ENCODE peak calls at places on chromosomes 7 and 10, in six cellular contexts. I is body of pancreas, G is neural progenitor cell, X is GM06990, T is cardiac fibroblast, Z is dorsolateral prefrontal cortex. B is an unnamed sample.
A peak's percentile ranks its signal among the peaks of the same experiment; 100 is the strongest.

GRCh38 chr7:93115796-93116195 is 2.0 kb downstream of the SAMD9 start:
- DNase-seq in X (no peak), I (no peak), G (no peak), Z (no peak), T (peak; percentile 21), B (peak; percentile 21)

GRCh38 chr7:108456845-108457540 is 757 bp upstream of the NRCAM start:
- DNase-seq in X (no peak), T (no peak), G (peak; percentile 33), Z (no peak), I (no peak), B (no peak)

GRCh38 chr7:5284304-5285281 is 1.9 kb downstream of the SLC29A4 start:
- DNase-seq in T (peak; percentile 23), Z (peak; percentile 72), I (peak; percentile 50), X (no peak), G (peak; percentile 88), B (peak; percentile 26)

GRCh38 chr10:34889004-34889869 is 74.1 kb upstream of the PARD3 start:
- DNase-seq in Z (no peak), T (no peak), X (no peak), I (no peak), G (no peak), B (no peak)

GRCh38 chr7:104943502-104944343 is 70.3 kb upstream of the KMT2E start:
- DNase-seq in I (peak; percentile 85), T (peak; percentile 90), G (no peak), Z (no peak), X (peak; percentile 69), B (no peak)

GRCh38 chr7:118366363-118366762 is 141.9 kb downstream of the ANKRD7 start:
- DNase-seq in X (no peak), G (no peak), Z (no peak), I (no peak), T (no peak), B (no peak)

GRCh38 chr7:76220185-76221057 is 18.7 kb downstream of the SRRM3 start:
- DNase-seq in G (peak; percentile 81), I (peak; percentile 17), Z (peak; percentile 69), X (no peak), T (peak; percentile 79), B (peak; percentile 49)

GRCh38 chr7:82255706-82256105 is 187.9 kb downstream of the CACNA2D1 start:
- DNase-seq in I (no peak), Z (no peak), T (no peak), X (no peak), G (no peak), B (no peak)

GRCh38 chr7:112001089-112001826 is 204.9 kb downstream of the DOCK4 start:
- DNase-seq in T (peak; percentile 89), Z (no peak), I (no peak), X (no peak), G (no peak), B (peak; percentile 82)

GRCh38 chr7:46565257-46565656 is 644.2 kb upstream of the IGFBP3 start:
- DNase-seq in T (no peak), X (no peak), Z (no peak), G (no peak), I (no peak), B (no peak)

GRCh38 chr7:88358534-88358838 is 51.8 kb upstream of the STEAP4 start:
- DNase-seq in X (no peak), Z (no peak), T (no peak), G (no peak), I (no peak), B (no peak)

GRCh38 chr10:6052247-6053221 is 9.6 kb downstream of the IL2RA start:
- DNase-seq in T (no peak), X (peak; percentile 60), I (no peak), Z (no peak), G (no peak), B (no peak)

DNA sequence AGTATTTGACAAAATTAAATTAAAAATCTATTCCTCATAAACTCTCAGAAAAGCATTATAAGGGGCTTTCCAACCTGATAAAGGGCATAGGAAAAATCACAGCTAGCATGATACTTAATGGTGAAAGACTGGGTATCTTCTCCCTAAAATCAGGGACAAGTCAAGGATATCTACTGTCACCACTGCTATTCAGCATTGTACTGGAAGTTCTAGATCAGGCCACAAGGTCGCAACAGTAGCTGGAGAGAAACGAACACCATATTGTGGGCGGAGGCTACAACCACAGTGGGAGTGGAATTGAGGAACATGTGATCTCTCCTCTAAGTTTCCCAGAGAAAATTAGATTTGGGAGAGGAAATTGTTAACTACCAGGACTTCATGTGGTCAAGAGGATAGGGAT is 70.0 kb upstream of the NAMPT start:
- DNase-seq in Z (no peak), X (no peak), I (no peak), T (no peak), G (no peak), B (no peak)
- TF ChIP-seq CTCF in Z (no peak), X (no peak), I (no peak), T (no peak), G (no peak), B (no peak)

DNA sequence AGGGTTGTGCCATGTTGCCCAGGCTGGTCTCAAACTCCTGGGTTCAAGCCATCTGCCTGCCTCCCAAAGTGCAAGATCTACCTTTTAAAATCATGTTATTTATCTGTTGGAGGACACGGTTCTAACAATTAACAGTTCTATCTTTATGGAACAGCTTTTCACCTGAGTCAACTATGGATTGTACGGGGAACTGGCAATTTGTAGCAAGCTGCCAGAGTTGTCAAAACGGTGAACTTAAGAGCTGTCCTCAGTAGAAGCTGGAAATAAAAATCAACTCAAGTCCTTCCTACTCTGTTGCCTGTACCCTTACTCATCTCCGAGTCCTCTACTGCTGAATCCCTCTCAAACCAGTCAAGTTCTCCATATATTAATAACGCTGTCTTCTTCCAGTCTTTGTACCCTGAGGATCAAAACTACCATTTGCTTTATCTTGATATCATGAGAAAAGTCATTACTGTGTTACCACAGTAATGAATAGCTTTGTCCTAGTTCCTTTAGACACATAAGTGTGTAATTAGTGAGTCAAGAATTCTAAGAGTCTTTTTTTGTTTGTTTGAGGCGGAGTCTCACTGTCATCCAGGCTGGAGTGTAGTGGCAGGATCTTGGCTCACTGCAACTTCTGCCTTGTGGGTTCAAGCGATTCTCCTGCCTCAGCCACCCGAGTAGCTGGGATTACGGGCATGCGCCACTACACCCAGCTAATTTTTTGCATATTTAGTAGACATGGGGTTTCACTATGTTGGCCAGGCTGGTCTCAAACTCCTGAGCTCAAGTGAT is 28.2 kb downstream of the HBP1 start:
- DNase-seq in X (no peak), T (no peak), I (no peak), Z (no peak), G (no peak), B (no peak)
- H3K4me3 ChIP-seq in X (no peak overlapping the region), T (no peak overlapping the region), I (no peak overlapping the region), Z (no peak overlapping the region), G (no peak overlapping the region), B (no peak overlapping the region)

GRCh38 chr7:29113384-29114102 is 32.8 kb downstream of the CPVL start:
- DNase-seq in G (peak; percentile 54), Z (no peak), I (peak; percentile 21), T (peak; percentile 44), X (no peak), B (no peak)
- TF ChIP-seq CTCF in G (peak; percentile 57), Z (peak; percentile 46), I (no peak), T (peak; percentile 15), X (no peak), B (no peak)

GRCh38 chr7:22730921-22731654 is 4.1 kb downstream of the IL6 start:
- DNase-seq in I (no peak), Z (no peak), G (no peak), T (peak; percentile 63), X (no peak), B (peak; percentile 64)
- H3K4me3 ChIP-seq in I (no peak overlapping the region), Z (no peak overlapping the region), G (no peak overlapping the region), T (no peak overlapping the region), X (no peak overlapping the region), B (no peak overlapping the region)

B was measured in fibroblast of villous mesenchyme.